ENCODE peak calls at places on chromosome 22, in four cellular contexts. One of them, this sample, is unnamed.

GRCh38 chr22:44698531-44699421 is 3.2 kb upstream of the PRR5 start:
- DNase-seq in NCI-H526: no peak
- DNase-seq in adrenal gland: no peak
- DNase-seq in activated CD4-positive, alpha-beta T cell treated with anti-CD3 and anti-CD28 coated beads, Interleukin-2, amount 10 ng/mL, durations not matched to agents 7 days and 5 days: no peak
- DNase-seq in this sample: peak; percentile 56

GRCh38 chr22:42796081-42796480 is 61.0 kb downstream of the ARFGAP3 start:
- DNase-seq in activated CD4-positive, alpha-beta T cell treated with anti-CD3 and anti-CD28 coated beads, Interleukin-2, amount 10 ng/mL, durations not matched to agents 7 days and 5 days: no peak
- DNase-seq in adrenal gland: peak; percentile 11
- DNase-seq in NCI-H526: no peak
- DNase-seq in this sample: no peak

GRCh38 chr22:38989461-38989860 is 7.3 kb downstream of the APOBEC3B start:
- DNase-seq in activated CD4-positive, alpha-beta T cell treated with anti-CD3 and anti-CD28 coated beads, Interleukin-2, amount 10 ng/mL, durations not matched to agents 7 days and 5 days: peak; percentile 39
- DNase-seq in adrenal gland: no peak
- DNase-seq in NCI-H526: no peak
- DNase-seq in this sample: no peak

GRCh38 chr22:50434849-50435700 is 39.8 kb downstream of the SBF1 start:
- DNase-seq in activated CD4-positive, alpha-beta T cell treated with anti-CD3 and anti-CD28 coated beads, Interleukin-2, amount 10 ng/mL, durations not matched to agents 7 days and 5 days: no peak
- DNase-seq in NCI-H526: no peak
- DNase-seq in adrenal gland: no peak
- DNase-seq in this sample: no peak

GRCh38 chr22:49585695-49586243 is 241.9 kb downstream of the BRD1 start:
- DNase-seq in NCI-H526: no peak
- DNase-seq in activated CD4-positive, alpha-beta T cell treated with anti-CD3 and anti-CD28 coated beads, Interleukin-2, amount 10 ng/mL, durations not matched to agents 7 days and 5 days: no peak
- DNase-seq in adrenal gland: no peak
- DNase-seq in this sample: no peak

GRCh38 chr22:29524440-29525191 is 28.9 kb downstream of the THOC5 start:
- DNase-seq in adrenal gland: peak; percentile 66
- DNase-seq in NCI-H526: peak; percentile 59
- DNase-seq in activated CD4-positive, alpha-beta T cell treated with anti-CD3 and anti-CD28 coated beads, Interleukin-2, amount 10 ng/mL, durations not matched to agents 7 days and 5 days: peak; percentile 35
- DNase-seq in this sample: no peak

GRCh38 chr22:25548866-25549464 is 15.5 kb upstream of the GRK3 start:
- DNase-seq in adrenal gland: no peak
- DNase-seq in activated CD4-positive, alpha-beta T cell treated with anti-CD3 and anti-CD28 coated beads, Interleukin-2, amount 10 ng/mL, durations not matched to agents 7 days and 5 days: no peak
- DNase-seq in NCI-H526: no peak
- DNase-seq in this sample: no peak

GRCh38 chr22:27752771-27753170 is 48.8 kb downstream of the MN1 start:
- DNase-seq in activated CD4-positive, alpha-beta T cell treated with anti-CD3 and anti-CD28 coated beads, Interleukin-2, amount 10 ng/mL, durations not matched to agents 7 days and 5 days: no peak
- DNase-seq in NCI-H526: no peak
- DNase-seq in adrenal gland: no peak
- DNase-seq in this sample: peak; percentile 38